ENCODE peak calls at places on chromosome 3, in six cellular contexts. S, N, B, W, O and C are unnamed samples.

GRCh38 chr3:177338697-177339219 is 141.5 kb upstream of the TBL1XR1 start:
- DNase-seq in N (no peak), S (peak), W (no peak), O (no peak), B (peak), C (no peak)

GRCh38 chr3:173737167-173737808 is 339.7 kb downstream of the NLGN1 start:
- DNase-seq in S (no peak), W (no peak), O (no peak), B (no peak), N (no peak), C (no peak)

GRCh38 chr3:102466001-102466400 is 31.2 kb downstream of the ZPLD1 start:
- DNase-seq in N (no peak), O (no peak), B (no peak), W (no peak), S (no peak), C (no peak)

GRCh38 chr3:194129581-194130133 is 6.3 kb upstream of the HES1 start:
- DNase-seq in B (no peak), O (no peak), N (no peak), W (no peak), S (peak), C (no peak)

GRCh38 chr3:24623657-24624056 is 129.0 kb upstream of the THRB start:
- DNase-seq in N (no peak), O (no peak), B (no peak), W (no peak), S (no peak), C (no peak)

GRCh38 chr3:23834082-23834870 is 28.5 kb downstream of the UBE2E1 start:
- DNase-seq in B (peak), S (peak), W (no peak), N (no peak), O (no peak), C (no peak)

GRCh38 chr3:64440498-64440897 is 215.2 kb upstream of the PRICKLE2 start:
- DNase-seq in N (no peak), W (no peak), B (peak), S (peak), O (no peak), C (peak)

GRCh38 chr3:48952510-48953118 is 34.0 kb downstream of the ARIH2 start:
- DNase-seq in S (no peak), B (peak), O (peak), N (no peak), W (no peak), C (peak)

GRCh38 chr3:185862920-185863319 is 38.1 kb upstream of the IGF2BP2 start:
- DNase-seq in O (no peak), B (no peak), S (no peak), W (no peak), N (no peak), C (no peak)

GRCh38 chr3:23203651-23204111 is 554 bp downstream of the UBE2E2 start:
- DNase-seq in O (peak), N (no peak), B (peak), W (no peak), S (peak), C (peak)

GRCh38 chr3:141500397-141500796 is 13.6 kb downstream of the RASA2 start:
- DNase-seq in W (no peak), N (no peak), S (no peak), B (no peak), O (no peak), C (no peak)

GRCh38 chr3:3429841-3430240 is 250.3 kb upstream of the CRBN start:
- DNase-seq in S (no peak), N (no peak), B (no peak), O (no peak), W (no peak), C (no peak)

GRCh38 chr3:50204804-50205718 is at the start of gene SLC38A3:
- DNase-seq in N (no peak), W (no peak), S (peak), B (peak), O (peak), C (no peak)

GRCh38 chr3:101521251-101521701 is 8.3 kb upstream of the SENP7 start:
- DNase-seq in O (no peak), W (no peak), N (no peak), B (peak), S (no peak), C (no peak)

GRCh38 chr3:50124363-50125226 is 30.5 kb upstream of the SEMA3F start:
- DNase-seq in S (peak), W (no peak), O (no peak), N (peak), B (no peak), C (no peak)

GRCh38 chr3:106830334-106830733 is 546.9 kb upstream of the CCDC54 start:
- DNase-seq in O (no peak), S (no peak), W (no peak), N (no peak), B (no peak), C (no peak)

GRCh38 chr3:95154775-95155174 is 1091.9 kb downstream of the NSUN3 start:
- DNase-seq in O (no peak), S (no peak), W (no peak), N (no peak), B (no peak), C (no peak)

GRCh38 chr3:69204315-69204957 is 82.0 kb upstream of the LMOD3 start:
- DNase-seq in B (peak), O (no peak), W (no peak), N (no peak), S (peak), C (no peak)

GRCh38 chr3:172673210-172673679 is 37.6 kb downstream of the NCEH1 start:
- DNase-seq in O (peak), W (no peak), N (no peak), B (peak), S (peak), C (peak)

GRCh38 chr3:192812736-192813383 is 85.5 kb upstream of the FGF12 start:
- DNase-seq in S (peak), N (no peak), B (peak), O (no peak), W (no peak), C (no peak)

GRCh38 chr3:37985637-37986320 is 4.8 kb upstream of the VILL start:
- DNase-seq in W (no peak), O (no peak), B (no peak), S (peak), N (no peak), C (no peak)

GRCh38 chr3:10393514-10393913 is 72.6 kb upstream of the SEC13 start:
- DNase-seq in S (no peak), O (no peak), B (no peak), W (no peak), N (no peak), C (no peak)

GRCh38 chr3:120192579-120192978 is 92.4 kb downstream of the GPR156 start:
- DNase-seq in O (no peak), S (peak), B (no peak), W (no peak), N (no peak), C (no peak)

GRCh38 chr3:13707456-13707855 is 158.5 kb downstream of the FBLN2 start:
- DNase-seq in S (no peak), N (peak), W (no peak), B (no peak), O (no peak), C (peak)

GRCh38 chr3:23987376-23987775 is 42.3 kb downstream of the NR1D2 start:
- DNase-seq in S (no peak), N (no peak), B (peak), W (no peak), O (no peak), C (no peak)

GRCh38 chr3:185560676-185561075 is 8.3 kb upstream of the LIPH start:
- DNase-seq in N (no peak), S (no peak), O (no peak), B (no peak), W (no peak), C (no peak)

GRCh38 chr3:29635888-29636287 is 355.0 kb downstream of the RBMS3 start:
- DNase-seq in B (no peak), S (no peak), W (no peak), O (no peak), N (no peak), C (no peak)

GRCh38 chr3:112557980-112558379 is 3.8 kb downstream of the ATG3 start:
- DNase-seq in O (no peak), N (no peak), S (no peak), W (no peak), B (no peak), C (no peak)

GRCh38 chr3:191262650-191263049 is 63.6 kb downstream of the OSTN start:
- DNase-seq in S (no peak), B (no peak), O (no peak), W (no peak), N (no peak), C (no peak)

GRCh38 chr3:51675201-51675611 is 4.2 kb downstream of the TEX264 start:
- DNase-seq in N (no peak), W (no peak), B (no peak), S (peak), O (no peak), C (no peak)

GRCh38 chr3:127417709-127418559 is 130.1 kb upstream of the PRR20G start:
- DNase-seq in N (no peak), B (no peak), S (peak), W (no peak), O (no peak), C (peak)

GRCh38 chr3:160485931-160486330 is 36.3 kb upstream of the TRIM59 start:
- DNase-seq in N (no peak), B (peak), O (no peak), S (no peak), W (no peak), C (no peak)
- H3K4me3 ChIP-seq in N (no peak), B (peak), O (peak), S (peak), W (peak), C (no peak)

GRCh38 chr3:170361711-170362110 is 4.2 kb downstream of the SKIL start:
- DNase-seq in O (no peak), S (no peak), N (no peak), B (no peak), W (no peak), C (no peak)
- H3K4me3 ChIP-seq in O (peak), S (peak), N (no peak), B (peak), W (no peak), C (no peak)

GRCh38 chr3:52836471-52836845 is 1.6 kb upstream of the MUSTN1 start:
- DNase-seq in W (no peak), B (no peak), N (no peak), S (no peak), O (no peak), C (no peak)
- H3K4me3 ChIP-seq in W (no peak), B (no peak), N (no peak), S (no peak), O (no peak), C (no peak)

DNA sequence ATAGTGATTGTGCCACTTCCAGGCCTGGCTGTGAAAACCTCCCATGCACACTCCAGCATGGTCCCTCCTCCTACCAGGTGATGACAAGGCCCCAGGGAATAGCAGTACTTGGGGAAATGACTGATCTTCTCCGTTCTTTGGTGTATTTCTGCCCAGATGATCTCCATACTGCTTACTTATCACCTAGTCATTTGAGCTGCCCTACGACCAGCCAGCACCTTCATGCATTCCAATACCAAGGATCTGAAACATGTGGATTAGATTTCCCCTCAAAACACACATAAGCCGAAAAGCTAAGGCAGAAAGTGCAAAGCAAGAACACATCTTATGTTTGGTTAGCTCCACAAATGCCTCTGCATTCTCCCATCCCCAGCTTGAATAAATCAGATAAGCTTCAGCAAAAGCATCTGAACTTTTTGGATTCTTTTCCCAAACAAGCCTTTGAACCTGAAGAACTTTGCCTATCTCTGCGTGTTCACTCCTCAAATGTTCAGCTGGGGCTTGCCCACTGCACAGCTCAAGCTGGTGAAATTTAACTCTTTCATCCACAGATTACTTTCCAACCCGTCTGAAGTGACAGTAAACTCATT is 64.8 kb upstream of the BCL6 start:
- DNase-seq in W (no peak), S (no peak), O (no peak), N (no peak), B (no peak), C (no peak)
- H3K4me3 ChIP-seq in W (no peak), S (no peak), O (no peak), N (no peak), B (no peak), C (no peak)

GRCh38 chr3:197026481-197026866 is 3.1 kb downstream of the MELTF start:
- DNase-seq in W (no peak), B (no peak), S (no peak), N (no peak), O (no peak), C (no peak)
- H3K4me3 ChIP-seq in W (no peak), B (no peak), S (no peak), N (no peak), O (no peak), C (no peak)

GRCh38 chr3:66473637-66474036 is 27.2 kb downstream of the LRIG1 start:
- DNase-seq in N (no peak), O (no peak), B (peak), S (peak), W (peak), C (no peak)

GRCh38 chr3:66472313-66473134 is 28.3 kb downstream of the LRIG1 start:
- DNase-seq in N (no peak), B (peak), S (peak), W (no peak), O (no peak), C (no peak)

GRCh38 chr3:66470956-66471686 is 29.7 kb downstream of the LRIG1 start:
- DNase-seq in W (no peak), S (no peak), B (no peak), N (no peak), O (no peak), C (no peak)

GRCh38 chr3:66475386-66476020 is 25.3 kb downstream of the LRIG1 start:
- DNase-seq in S (no peak), B (no peak), O (no peak), W (no peak), N (no peak), C (no peak)

DNA sequence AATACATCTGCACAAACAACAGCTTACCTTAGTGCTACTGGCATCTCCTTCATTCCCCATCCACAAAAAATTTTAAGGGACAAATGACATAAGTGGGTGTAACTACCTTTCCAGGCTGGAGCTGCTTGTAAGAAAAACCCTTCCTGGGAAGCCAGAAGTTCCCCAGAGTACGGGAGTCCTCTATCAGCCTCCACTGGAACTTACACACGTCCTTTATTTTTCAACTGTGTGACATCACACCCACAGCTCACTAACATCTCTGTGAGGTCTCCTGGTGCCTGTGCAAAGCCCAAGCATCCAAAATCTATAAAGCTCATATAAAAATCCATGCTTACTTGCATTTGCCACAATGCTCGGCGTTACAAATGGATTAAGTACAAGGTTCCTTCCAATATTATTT is 27.6 kb downstream of the LRIG1 start:
- DNase-seq in O (no peak), B (peak), N (no peak), S (peak), W (no peak), C (no peak)
- H3K4me3 ChIP-seq in O (no peak), B (peak), N (no peak), S (peak), W (no peak), C (no peak)

DNA sequence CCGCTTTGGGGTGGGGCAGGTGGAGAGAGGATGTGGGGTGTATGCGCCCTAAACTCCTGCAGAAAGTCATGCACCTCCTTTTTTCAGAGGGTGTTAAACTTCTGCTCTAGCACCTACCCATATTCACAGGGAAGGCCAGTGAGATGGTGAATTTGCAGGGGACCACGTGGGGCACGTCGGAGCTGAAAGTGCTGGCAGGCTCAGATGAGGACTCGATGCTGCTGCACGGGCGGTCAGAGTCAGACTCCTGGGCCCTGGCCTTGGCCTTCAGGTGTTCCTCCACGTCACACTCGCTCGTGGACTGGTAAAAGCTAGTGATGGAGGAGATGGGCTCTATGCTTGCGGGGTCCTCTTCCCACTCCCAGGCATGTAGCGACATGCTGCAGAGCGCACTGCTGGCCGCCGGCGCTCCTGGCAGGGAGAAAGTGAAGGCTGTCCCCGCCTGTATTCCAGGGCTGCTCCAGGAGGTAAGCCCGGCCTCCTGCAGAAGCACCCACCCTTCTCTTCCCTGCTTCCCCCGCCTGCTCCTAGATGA is 883 bp downstream of the CFAP92 start:
- DNase-seq in O (no peak), B (no peak), N (no peak), S (no peak), W (no peak), C (no peak)
- H3K4me3 ChIP-seq in O (no peak), B (no peak), N (peak), S (no peak), W (no peak), C (no peak)

DNA sequence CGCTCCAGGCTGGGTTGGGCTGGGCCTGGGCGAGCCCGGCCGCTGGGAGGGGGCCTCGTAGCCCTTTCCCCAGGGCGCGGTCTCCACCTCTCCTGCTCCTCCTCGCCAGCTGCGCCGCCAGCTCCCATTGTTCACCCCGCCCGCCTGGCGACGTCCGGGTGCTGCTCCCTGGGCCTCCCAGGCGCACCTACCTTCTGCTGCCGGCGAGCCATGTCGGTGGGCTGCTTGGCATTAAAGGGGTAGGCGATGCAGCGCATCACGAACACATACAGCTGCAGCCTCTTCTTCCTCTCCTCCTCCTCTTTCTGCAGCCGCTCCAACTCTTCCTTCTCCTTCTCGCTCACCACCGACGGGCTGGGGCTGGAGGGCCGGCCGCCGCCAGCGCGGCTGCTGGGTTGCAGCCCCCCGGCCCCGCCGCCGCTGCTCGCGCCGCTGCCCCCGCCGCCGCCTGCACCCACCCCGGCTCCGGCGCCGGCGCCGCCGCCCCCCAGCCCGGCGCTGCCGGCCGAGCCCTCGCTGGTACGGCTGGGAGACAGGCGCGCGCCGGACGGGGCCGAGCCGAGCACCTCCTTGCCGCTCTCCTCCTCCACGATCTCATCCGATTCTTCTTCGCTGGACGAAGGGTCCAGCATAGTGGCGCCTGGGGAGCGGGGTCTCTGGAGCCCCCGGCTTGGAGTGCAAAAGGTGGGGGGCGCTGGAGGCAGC is 666 bp downstream of the CADPS start:
- DNase-seq in O (no peak), W (no peak), N (no peak), S (peak), B (no peak), C (no peak)
- H3K4me3 ChIP-seq in O (peak), W (no peak), N (peak), S (peak), B (no peak), C (no peak)

GRCh38 chr3:171458056-171458856 is 1.9 kb downstream of the TNIK start:
- DNase-seq in N (no peak), S (peak), B (peak), O (no peak), W (no peak), C (no peak)
- H3K4me3 ChIP-seq in N (peak), S (peak), B (peak), O (peak), W (peak), C (no peak)